ENCODE peak calls at places on chromosome 10, in seven cellular contexts. N is mesendoderm, F is astrocyte, X is breast epithelium, O is thoracic aorta, R is left ventricle myocardium inferior, S is WERI-Rb-1. Q is an unnamed sample.

GRCh38 chr10:121772406-121772805 is 155.4 kb downstream of the ATE1 start:
- DNase-seq in N (peak; percentile 68), F (peak; percentile 23), X (no peak), O (no peak), R (no peak), S (no peak), Q (no peak)

GRCh38 chr10:20624642-20625041 is 272.5 kb downstream of the NEBL start:
- DNase-seq in N (no peak), F (peak; percentile 6), X (peak; percentile 19), O (no peak), R (peak; percentile 17), S (no peak), Q (no peak)

GRCh38 chr10:115355162-115355760 is 262.1 kb downstream of the ATRNL1 start:
- DNase-seq in N (peak; percentile 89), F (peak; percentile 41), X (no peak), O (no peak), R (no peak), S (peak; percentile 56), Q (no peak)

GRCh38 chr10:77873558-77874380 is 52.8 kb downstream of the DLG5 start:
- DNase-seq in N (peak; percentile 67), F (peak; percentile 70), X (peak; percentile 87), O (no peak), R (no peak), S (no peak), Q (no peak)

GRCh38 chr10:32199724-32200394 is 143.6 kb upstream of the KIF5B start:
- DNase-seq in N (no peak), F (no peak), X (no peak), O (no peak), R (no peak), S (no peak), Q (peak; percentile 50)

GRCh38 chr10:36254191-36254590 is 612.1 kb upstream of the FZD8 start:
- DNase-seq in N (no peak), F (peak; percentile 6), X (peak; percentile 52), O (no peak), R (peak; percentile 80), S (no peak), Q (peak; percentile 20)

GRCh38 chr10:34570887-34571286 is 244.2 kb downstream of the PARD3 start:
- DNase-seq in N (no peak), F (no peak), X (no peak), O (no peak), R (no peak), S (no peak), Q (no peak)

GRCh38 chr10:123759496-123760070 is 93.4 kb downstream of the GPR26 start:
- DNase-seq in N (peak; percentile 44), F (no peak), X (no peak), O (no peak), R (no peak), S (no peak), Q (no peak)

GRCh38 chr10:93030409-93030808 is 30.2 kb upstream of the CYP26C1 start:
- DNase-seq in N (peak; percentile 68), F (peak; percentile 77), X (no peak), O (no peak), R (no peak), S (no peak), Q (no peak)

GRCh38 chr10:100996678-100997363 is 2.8 kb upstream of the LZTS2 start:
- DNase-seq in N (peak; percentile 76), F (no peak), X (no peak), O (no peak), R (no peak), S (peak; percentile 66), Q (peak; percentile 87)

GRCh38 chr10:33799281-33799943 is 464.9 kb upstream of the NRP1 start:
- DNase-seq in N (peak; percentile 18), F (peak; percentile 11), X (no peak), O (no peak), R (no peak), S (no peak), Q (no peak)

GRCh38 chr10:110006358-110007170 is 1.2 kb upstream of the ADD3 start:
- DNase-seq in N (peak; percentile 47), F (peak; percentile 72), X (peak; percentile 27), O (peak; percentile 64), R (peak; percentile 75), S (no peak), Q (peak; percentile 64)

GRCh38 chr10:48224979-48225560 is 49.4 kb downstream of the FRMPD2 start:
- DNase-seq in N (no peak), F (no peak), X (no peak), O (no peak), R (no peak), S (no peak), Q (no peak)

GRCh38 chr10:110568055-110568735 is 700 bp downstream of the SMC3 start:
- DNase-seq in N (peak; percentile 69), F (no peak), X (no peak), O (peak; percentile 2), R (peak; percentile 18), S (peak; percentile 52), Q (no peak)

GRCh38 chr10:75475470-75476182 is 44.2 kb downstream of the LRMDA start:
- DNase-seq in N (no peak), F (peak; percentile 97), X (no peak), O (no peak), R (no peak), S (no peak), Q (no peak)

GRCh38 chr10:129864601-129865126 is 99.4 kb downstream of the EBF3 start:
- DNase-seq in N (no peak), F (no peak), X (no peak), O (no peak), R (no peak), S (no peak), Q (no peak)

GRCh38 chr10:91672021-91672608 is 39.2 kb upstream of the PPP1R3C start:
- DNase-seq in N (peak; percentile 53), F (peak; percentile 71), X (no peak), O (no peak), R (no peak), S (peak; percentile 12), Q (no peak)

GRCh38 chr10:122864901-122865300 is 14.5 kb downstream of the FAM24B start:
- DNase-seq in N (no peak), F (peak; percentile 41), X (no peak), O (no peak), R (no peak), S (no peak), Q (no peak)

GRCh38 chr10:61931620-61932332 is 30.3 kb downstream of the ARID5B start:
- DNase-seq in N (no peak), F (peak; percentile 33), X (no peak), O (no peak), R (no peak), S (no peak), Q (no peak)

DNA sequence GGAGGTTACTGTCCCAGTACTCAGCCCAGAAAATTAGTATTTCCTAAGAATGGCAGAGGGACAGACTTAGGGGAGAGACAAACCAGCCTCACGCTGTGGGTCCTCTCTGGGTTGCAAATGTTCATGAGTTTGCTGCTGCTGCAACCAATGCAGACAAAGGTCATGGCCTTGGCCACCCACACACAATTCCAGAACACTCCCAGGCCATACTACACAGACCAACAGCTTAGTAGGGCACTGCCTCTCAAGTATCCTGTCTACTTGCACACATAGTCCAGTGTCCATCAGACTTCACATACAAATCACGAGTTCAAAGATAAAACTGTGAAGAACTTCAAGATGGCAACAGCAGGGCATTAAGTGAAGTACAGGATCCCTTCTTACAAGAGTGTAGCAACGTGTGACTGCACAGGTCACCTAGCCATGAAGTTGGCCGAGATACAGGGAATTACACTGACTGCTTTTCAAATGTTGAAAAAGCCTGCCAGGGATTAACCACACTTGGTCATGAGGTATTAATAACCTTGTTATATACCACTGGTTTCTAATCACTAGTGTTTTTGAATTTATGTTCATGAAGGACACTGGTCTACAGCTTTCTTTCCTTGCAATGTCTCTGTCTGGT is 40.0 kb downstream of the ZNF33B start:
- DNase-seq in N (no peak), F (no peak), X (no peak), O (no peak), R (no peak), S (no peak), Q (no peak)
- H3K36me3 ChIP-seq in N (peaks cover 3% of the 10 kb centered on the region), F (peaks cover 10% of the 10 kb centered on the region), X (no peaks in the 10 kb centered on the region), O (peaks cover 15% of the 10 kb centered on the region), R (peaks cover 40% of the 10 kb centered on the region), S (peaks cover 7% of the 10 kb centered on the region), Q (peaks cover 70% of the 10 kb centered on the region)

GRCh38 chr10:99743841-99744240 is 11.8 kb downstream of the CUTC start:
- DNase-seq in N (no peak), F (no peak), X (no peak), O (no peak), R (no peak), S (no peak), Q (no peak)
- H3K36me3 ChIP-seq in N (peaks cover 4% of the 10 kb centered on the region), F (peaks cover 47% of the 10 kb centered on the region), X (peaks cover 34% of the 10 kb centered on the region), O (peaks cover 43% of the 10 kb centered on the region), R (peaks cover 100% of the 10 kb centered on the region), S (peaks cover 87% of the 10 kb centered on the region), Q (peaks cover 100% of the 10 kb centered on the region)

GRCh38 chr10:104308439-104308903 is 29.8 kb downstream of the ITPRIP start:
- DNase-seq in N (no peak), F (no peak), X (no peak), O (no peak), R (no peak), S (no peak), Q (no peak)

GRCh38 chr10:104314591-104315485 is 23.4 kb downstream of the ITPRIP start:
- DNase-seq in N (no peak), F (no peak), X (no peak), O (no peak), R (no peak), S (no peak), Q (no peak)

GRCh38 chr10:104309980-104310978 is 28.0 kb downstream of the ITPRIP start:
- DNase-seq in N (no peak), F (peak; percentile 81), X (peak; percentile 77), O (peak; percentile 90), R (peak; percentile 79), S (no peak), Q (no peak)

GRCh38 chr10:104307576-104308438 is 30.5 kb downstream of the ITPRIP start:
- DNase-seq in N (no peak), F (peak; percentile 41), X (no peak), O (no peak), R (no peak), S (no peak), Q (no peak)

GRCh38 chr10:104311184-104311720 is 27.0 kb downstream of the ITPRIP start:
- DNase-seq in N (no peak), F (no peak), X (no peak), O (no peak), R (no peak), S (no peak), Q (no peak)
- H3K36me3 ChIP-seq in N (peaks cover 11% of the 10 kb centered on the region), F (peaks cover 29% of the 10 kb centered on the region), X (peaks cover 6% of the 10 kb centered on the region), O (peaks cover 39% of the 10 kb centered on the region), R (peaks cover 44% of the 10 kb centered on the region), S (peaks cover 21% of the 10 kb centered on the region), Q (peaks cover 87% of the 10 kb centered on the region)

GRCh38 chr10:7277874-7278273 is 133.0 kb downstream of the SFMBT2 start:
- DNase-seq in N (no peak), F (no peak), X (no peak), O (no peak), R (no peak), S (no peak), Q (no peak)

GRCh38 chr10:7282457-7282856 is 128.4 kb downstream of the SFMBT2 start:
- DNase-seq in N (no peak), F (no peak), X (no peak), O (no peak), R (no peak), S (no peak), Q (no peak)

GRCh38 chr10:7281429-7281828 is 129.4 kb downstream of the SFMBT2 start:
- DNase-seq in N (no peak), F (no peak), X (no peak), O (no peak), R (no peak), S (no peak), Q (no peak)

GRCh38 chr10:7275761-7276440 is 134.9 kb downstream of the SFMBT2 start:
- DNase-seq in N (no peak), F (no peak), X (no peak), O (no peak), R (no peak), S (no peak), Q (no peak)

GRCh38 chr10:7279303-7279702 is 131.5 kb downstream of the SFMBT2 start:
- DNase-seq in N (no peak), F (no peak), X (no peak), O (no peak), R (no peak), S (no peak), Q (no peak)
- H3K36me3 ChIP-seq in N (no peaks in the 10 kb centered on the region), F (no peaks in the 10 kb centered on the region), X (no peaks in the 10 kb centered on the region), O (no peaks in the 10 kb centered on the region), R (peaks cover 7% of the 10 kb centered on the region), S (no peaks in the 10 kb centered on the region), Q (no peaks in the 10 kb centered on the region)